ENCODE peak calls at places on chromosomes 5 and 9, in nine cellular contexts. One of them, this sample, is unnamed.

GRCh38 chr5:32538031-32538547 is 47.3 kb upstream of the SUB1 start:
- DNase-seq in tibial artery: no peak
- DNase-seq in stimulated activated CD4-positive, alpha-beta T cell treated with anti-CD3 and anti-CD28 coated beads, Interleukin-15, amount 100 ng/mL, for 1 hour: no peak
- DNase-seq in T1000: no peak
- DNase-seq in chondrocyte: no peak
- DNase-seq in stimulated activated CD8-positive, alpha-beta memory T cell treated with anti-CD3 and anti-CD28 coated beads, Interleukin-4, amount 100 ng/mL, for 1 hour: no peak
- DNase-seq in anterior cingulate cortex: no peak
- DNase-seq in neural crest cell: no peak
- DNase-seq in activated effector memory CD4-positive, alpha-beta T cell treated with Interleukin-2 at 50 U/mL for 16 hours: no peak
- DNase-seq in this sample: no peak

GRCh38 chr5:179700401-179700918 is 1.7 kb downstream of the CANX start:
- DNase-seq in tibial artery: no peak
- DNase-seq in stimulated activated CD4-positive, alpha-beta T cell treated with anti-CD3 and anti-CD28 coated beads, Interleukin-15, amount 100 ng/mL, for 1 hour: no peak
- DNase-seq in T1000: no peak
- DNase-seq in chondrocyte: no peak
- DNase-seq in stimulated activated CD8-positive, alpha-beta memory T cell treated with anti-CD3 and anti-CD28 coated beads, Interleukin-4, amount 100 ng/mL, for 1 hour: no peak
- DNase-seq in anterior cingulate cortex: no peak
- DNase-seq in neural crest cell: no peak
- DNase-seq in activated effector memory CD4-positive, alpha-beta T cell treated with Interleukin-2 at 50 U/mL for 16 hours: no peak
- DNase-seq in this sample: no peak

GRCh38 chr9:93231121-93231694 is 47.3 kb downstream of the WNK2 start:
- DNase-seq in tibial artery: no peak
- DNase-seq in stimulated activated CD4-positive, alpha-beta T cell treated with anti-CD3 and anti-CD28 coated beads, Interleukin-15, amount 100 ng/mL, for 1 hour: no peak
- DNase-seq in T1000: no peak
- DNase-seq in chondrocyte: no peak
- DNase-seq in stimulated activated CD8-positive, alpha-beta memory T cell treated with anti-CD3 and anti-CD28 coated beads, Interleukin-4, amount 100 ng/mL, for 1 hour: no peak
- DNase-seq in anterior cingulate cortex: no peak
- DNase-seq in neural crest cell: no peak
- DNase-seq in activated effector memory CD4-positive, alpha-beta T cell treated with Interleukin-2 at 50 U/mL for 16 hours: no peak
- DNase-seq in this sample: no peak

GRCh38 chr5:42250-42649 is 49.7 kb upstream of the PLEKHG4B start:
- DNase-seq in tibial artery: no peak
- DNase-seq in stimulated activated CD4-positive, alpha-beta T cell treated with anti-CD3 and anti-CD28 coated beads, Interleukin-15, amount 100 ng/mL, for 1 hour: no peak
- DNase-seq in T1000: no peak
- DNase-seq in chondrocyte: no peak
- DNase-seq in stimulated activated CD8-positive, alpha-beta memory T cell treated with anti-CD3 and anti-CD28 coated beads, Interleukin-4, amount 100 ng/mL, for 1 hour: no peak
- DNase-seq in anterior cingulate cortex: no peak
- DNase-seq in neural crest cell: no peak
- DNase-seq in activated effector memory CD4-positive, alpha-beta T cell treated with Interleukin-2 at 50 U/mL for 16 hours: no peak
- DNase-seq in this sample: no peak

GRCh38 chr9:138040446-138041430 is 163.2 kb downstream of the CACNA1B start:
- DNase-seq in tibial artery: no peak
- DNase-seq in stimulated activated CD4-positive, alpha-beta T cell treated with anti-CD3 and anti-CD28 coated beads, Interleukin-15, amount 100 ng/mL, for 1 hour: no peak
- DNase-seq in T1000: no peak
- DNase-seq in chondrocyte: peak; percentile 57
- DNase-seq in stimulated activated CD8-positive, alpha-beta memory T cell treated with anti-CD3 and anti-CD28 coated beads, Interleukin-4, amount 100 ng/mL, for 1 hour: no peak
- DNase-seq in anterior cingulate cortex: no peak
- DNase-seq in neural crest cell: no peak
- DNase-seq in activated effector memory CD4-positive, alpha-beta T cell treated with Interleukin-2 at 50 U/mL for 16 hours: no peak
- DNase-seq in this sample: no peak

GRCh38 chr5:94969174-94969573 is 315.7 kb downstream of the MCTP1 start:
- DNase-seq in tibial artery: no peak
- DNase-seq in stimulated activated CD4-positive, alpha-beta T cell treated with anti-CD3 and anti-CD28 coated beads, Interleukin-15, amount 100 ng/mL, for 1 hour: no peak
- DNase-seq in T1000: no peak
- DNase-seq in chondrocyte: no peak
- DNase-seq in stimulated activated CD8-positive, alpha-beta memory T cell treated with anti-CD3 and anti-CD28 coated beads, Interleukin-4, amount 100 ng/mL, for 1 hour: no peak
- DNase-seq in anterior cingulate cortex: no peak
- DNase-seq in neural crest cell: no peak
- DNase-seq in activated effector memory CD4-positive, alpha-beta T cell treated with Interleukin-2 at 50 U/mL for 16 hours: no peak
- DNase-seq in this sample: peak; percentile 19

GRCh38 chr9:86034863-86035734 is 64.3 kb downstream of the GOLM1 start:
- DNase-seq in tibial artery: no peak
- DNase-seq in stimulated activated CD4-positive, alpha-beta T cell treated with anti-CD3 and anti-CD28 coated beads, Interleukin-15, amount 100 ng/mL, for 1 hour: no peak
- DNase-seq in T1000: no peak
- DNase-seq in chondrocyte: no peak
- DNase-seq in stimulated activated CD8-positive, alpha-beta memory T cell treated with anti-CD3 and anti-CD28 coated beads, Interleukin-4, amount 100 ng/mL, for 1 hour: no peak
- DNase-seq in anterior cingulate cortex: no peak
- DNase-seq in neural crest cell: peak; percentile 29
- DNase-seq in activated effector memory CD4-positive, alpha-beta T cell treated with Interleukin-2 at 50 U/mL for 16 hours: no peak
- DNase-seq in this sample: no peak

GRCh38 chr9:96486351-96487029 is 36.5 kb downstream of the HABP4 start:
- DNase-seq in tibial artery: peak; percentile 79
- DNase-seq in stimulated activated CD4-positive, alpha-beta T cell treated with anti-CD3 and anti-CD28 coated beads, Interleukin-15, amount 100 ng/mL, for 1 hour: no peak
- DNase-seq in T1000: no peak
- DNase-seq in chondrocyte: no peak
- DNase-seq in stimulated activated CD8-positive, alpha-beta memory T cell treated with anti-CD3 and anti-CD28 coated beads, Interleukin-4, amount 100 ng/mL, for 1 hour: no peak
- DNase-seq in anterior cingulate cortex: no peak
- DNase-seq in neural crest cell: no peak
- DNase-seq in activated effector memory CD4-positive, alpha-beta T cell treated with Interleukin-2 at 50 U/mL for 16 hours: no peak
- DNase-seq in this sample: no peak

GRCh38 chr5:56617998-56618397 is 197.4 kb upstream of the MAP3K1 start:
- DNase-seq in tibial artery: no peak
- DNase-seq in stimulated activated CD4-positive, alpha-beta T cell treated with anti-CD3 and anti-CD28 coated beads, Interleukin-15, amount 100 ng/mL, for 1 hour: no peak
- DNase-seq in T1000: no peak
- DNase-seq in chondrocyte: no peak
- DNase-seq in stimulated activated CD8-positive, alpha-beta memory T cell treated with anti-CD3 and anti-CD28 coated beads, Interleukin-4, amount 100 ng/mL, for 1 hour: no peak
- DNase-seq in anterior cingulate cortex: no peak
- DNase-seq in neural crest cell: no peak
- DNase-seq in activated effector memory CD4-positive, alpha-beta T cell treated with Interleukin-2 at 50 U/mL for 16 hours: no peak
- DNase-seq in this sample: no peak

GRCh38 chr5:125961150-125961549 is 462.1 kb upstream of the GRAMD2B start:
- DNase-seq in tibial artery: no peak
- DNase-seq in stimulated activated CD4-positive, alpha-beta T cell treated with anti-CD3 and anti-CD28 coated beads, Interleukin-15, amount 100 ng/mL, for 1 hour: no peak
- DNase-seq in T1000: no peak
- DNase-seq in chondrocyte: no peak
- DNase-seq in stimulated activated CD8-positive, alpha-beta memory T cell treated with anti-CD3 and anti-CD28 coated beads, Interleukin-4, amount 100 ng/mL, for 1 hour: no peak
- DNase-seq in anterior cingulate cortex: no peak
- DNase-seq in neural crest cell: no peak
- DNase-seq in activated effector memory CD4-positive, alpha-beta T cell treated with Interleukin-2 at 50 U/mL for 16 hours: no peak
- DNase-seq in this sample: no peak

This sample was measured in foreskin melanocyte.